ENCODE peak calls at places on chromosomes 12 and 14, in four cellular contexts. U is right atrium auricular region, C is left lung, P is bronchial epithelial cell. S is an unnamed sample.
A peak's percentile ranks its signal among the peaks of the same experiment; 100 is the strongest.

GRCh38 chr14:23675906-23676305 is 39.7 kb downstream of the DHRS2 start:
- DNase-seq in U (no peak), C (no peak), P (no peak), S (no peak)

GRCh38 chr14:68363401-68363800 is 429.5 kb downstream of the ZFP36L1 start:
- DNase-seq in U (no peak), C (no peak), P (no peak), S (no peak)

GRCh38 chr12:15629108-15629507 is 160.1 kb downstream of the EPS8 start:
- DNase-seq in U (peak; percentile 94), C (no peak), P (peak; percentile 69), S (no peak)

GRCh38 chr12:12590961-12591360 is 20.7 kb upstream of the CREBL2 start:
- DNase-seq in U (no peak), C (no peak), P (no peak), S (no peak)

GRCh38 chr12:68568878-68569569 is 41.7 kb upstream of the RAP1B start:
- DNase-seq in U (no peak), C (no peak), P (no peak), S (no peak)

GRCh38 chr12:86233126-86233525 is 23.1 kb downstream of the MGAT4C start:
- DNase-seq in U (no peak), C (no peak), P (peak; percentile 46), S (no peak)

GRCh38 chr12:9732966-9733461 is at the start of gene CLECL1:
- DNase-seq in U (no peak), C (no peak), P (no peak), S (no peak)

GRCh38 chr12:52942056-52942913 is 6.6 kb upstream of the KRT18 start:
- DNase-seq in U (no peak), C (no peak), P (peak; percentile 46), S (no peak)

GRCh38 chr12:49892084-49892731 is 11.5 kb downstream of the FAIM2 start:
- DNase-seq in U (no peak), C (no peak), P (no peak), S (no peak)

GRCh38 chr12:109393437-109394345 is 46.0 kb downstream of the MYO1H start:
- DNase-seq in U (no peak), C (no peak), P (peak; percentile 62), S (no peak)

DNA sequence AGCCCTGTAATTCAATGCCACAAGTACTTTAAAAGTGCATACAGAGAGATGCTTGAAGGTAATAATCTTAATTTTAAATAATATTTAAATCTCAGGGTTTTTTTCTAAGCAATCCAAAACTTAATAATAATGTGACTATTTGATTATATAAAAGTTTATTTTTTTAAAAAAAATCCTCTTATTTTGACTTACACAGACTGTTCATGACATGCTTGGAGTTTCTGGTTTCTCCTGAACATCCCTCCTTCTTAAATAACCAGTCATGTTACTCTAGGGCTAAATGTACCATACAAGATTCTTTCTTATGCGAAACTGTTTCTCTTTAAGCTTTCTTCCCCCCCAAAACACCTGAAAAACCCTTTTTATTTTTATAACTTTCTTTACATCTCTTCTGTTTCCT is 58.2 kb upstream of the SLC2A13 start:
- DNase-seq in U (no peak), C (no peak), P (no peak), S (no peak)
- TF ChIP-seq CTCF in U (no peak), C (no peak), P (no peak), S (no peak)

GRCh38 chr14:45610303-45610702 is 357.3 kb upstream of the MIS18BP1 start:
- DNase-seq in U (no peak), C (no peak), P (peak; percentile 44), S (no peak)
- TF ChIP-seq CTCF in U (no peak), C (peak; percentile 26), P (peak; percentile 48), S (no peak)

DNA sequence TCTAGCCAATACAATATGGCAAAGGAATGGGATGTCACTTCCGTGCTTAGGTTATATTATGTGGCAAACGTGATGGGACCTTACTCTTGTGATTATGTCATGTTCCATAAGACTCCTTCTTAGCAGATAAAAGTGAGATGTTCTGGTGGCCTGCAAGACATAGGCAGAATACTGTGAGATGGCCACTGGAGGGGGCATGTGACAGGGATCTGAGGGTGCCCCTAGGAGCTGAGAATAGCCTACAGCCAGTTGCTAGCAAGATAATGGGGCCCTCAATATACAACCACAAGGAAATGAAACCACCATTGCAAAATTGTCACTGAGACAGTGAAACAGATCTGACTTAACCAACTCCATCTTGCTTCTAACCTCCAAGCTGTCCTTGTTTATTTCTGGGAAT is 151.4 kb upstream of the SSTR1 start:
- DNase-seq in U (no peak), C (no peak), P (no peak), S (no peak)
- TF ChIP-seq CTCF in U (no peak), C (no peak), P (no peak), S (no peak)

DNA sequence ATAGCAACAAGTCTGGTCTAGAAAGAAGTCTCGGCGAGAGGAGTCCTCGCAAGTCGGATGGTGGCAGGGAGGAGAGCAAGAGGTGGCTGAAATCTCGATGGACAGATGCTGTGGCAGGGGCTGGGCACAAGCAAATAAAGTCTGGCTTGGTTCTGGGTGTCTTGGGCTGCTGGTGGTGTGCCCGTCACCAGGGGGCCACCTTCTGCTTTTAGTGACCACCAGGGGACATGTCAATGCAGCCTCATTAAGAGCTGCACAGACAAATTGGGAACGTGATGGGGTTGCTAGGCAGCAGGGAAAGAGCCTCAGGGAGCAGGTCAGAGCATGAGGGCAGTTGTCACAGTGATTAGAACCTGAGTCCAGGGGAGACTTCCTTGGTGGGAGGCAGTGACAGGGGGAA is 43.9 kb downstream of the LRRC74A start:
- DNase-seq in U (no peak), C (no peak), P (no peak), S (no peak)
- TF ChIP-seq CTCF in U (no peak), C (no peak), P (no peak), S (no peak)

GRCh38 chr14:92670967-92671366 is 77.5 kb downstream of the LGMN start:
- DNase-seq in U (no peak), C (no peak), P (no peak), S (no peak)
- TF ChIP-seq CTCF in U (no peak), C (no peak), P (no peak), S (no peak)

GRCh38 chr12:33926095-33926494 is 96.2 kb upstream of the ALG10 start:
- DNase-seq in U (no peak), C (no peak), P (no peak), S (no peak)
- TF ChIP-seq CTCF in U (no peak), C (no peak), P (no peak), S (no peak)

GRCh38 chr12:19489168-19489567 is 49.9 kb downstream of the AEBP2 start:
- DNase-seq in U (no peak), C (no peak), P (no peak), S (no peak)
- TF ChIP-seq CTCF in U (no peak), C (no peak), P (no peak), S (no peak)

GRCh38 chr12:59780605-59781135 is 184.8 kb downstream of the SLC16A7 start:
- DNase-seq in U (no peak), C (no peak), P (peak; percentile 63), S (no peak)
- TF ChIP-seq CTCF in U (no peak), C (peak; percentile 18), P (peak; percentile 65), S (no peak)